ENCODE peak calls at places on chromosomes 13 and 19, in five cellular contexts. Y is nephron progenitor cell, C is aorta, V is RPMI8226, L is RWPE2. W is an unnamed sample.

GRCh38 chr13:95834134-95834765 is 157.3 kb downstream of the DNAJC3 start:
- DNase-seq in Y (peak; percentile 67), C (peak; percentile 81), V (peak; percentile 40), L (no peak), W (peak; percentile 88)

GRCh38 chr19:17475541-17476115 is 5.3 kb downstream of the SLC27A1 start:
- DNase-seq in Y (no peak), C (no peak), V (no peak), L (no peak), W (no peak)

GRCh38 chr19:8221161-8221560 is 12.0 kb downstream of the CERS4 start:
- DNase-seq in Y (no peak), C (no peak), V (no peak), L (no peak), W (no peak)

GRCh38 chr13:34360702-34361101 is 542.8 kb downstream of the RFC3 start:
- DNase-seq in Y (no peak), C (no peak), V (no peak), L (no peak), W (no peak)

GRCh38 chr13:76764429-76764828 is 121.8 kb downstream of the KCTD12 start:
- DNase-seq in Y (peak; percentile 2), C (peak; percentile 75), V (no peak), L (no peak), W (no peak)

GRCh38 chr13:30376426-30377311 is 45.6 kb upstream of the UBE2L5 start:
- DNase-seq in Y (no peak), C (no peak), V (peak; percentile 73), L (no peak), W (no peak)

GRCh38 chr13:49400755-49401659 is 42.9 kb downstream of the CAB39L start:
- DNase-seq in Y (no peak), C (no peak), V (no peak), L (no peak), W (no peak)

GRCh38 chr13:75704942-75705320 is 68.8 kb downstream of the LMO7 start:
- DNase-seq in Y (no peak), C (no peak), V (no peak), L (peak; percentile 65), W (peak; percentile 57)

GRCh38 chr13:27775943-27776342 is 16.3 kb upstream of the GSX1 start:
- DNase-seq in Y (peak; percentile 44), C (no peak), V (no peak), L (no peak), W (no peak)

GRCh38 chr13:108915095-108915633 is 285.8 kb downstream of the MYO16 start:
- DNase-seq in Y (no peak), C (no peak), V (no peak), L (no peak), W (peak; percentile 42)

GRCh38 chr19:5587071-5587455 is 19.3 kb upstream of the TINCR start:
- DNase-seq in Y (no peak), C (peak; percentile 72), V (no peak), L (no peak), W (no peak)

GRCh38 chr13:36432106-36432544 is at the start of gene CCNA1:
- DNase-seq in Y (peak; percentile 76), C (peak; percentile 81), V (no peak), L (peak; percentile 73), W (peak; percentile 76)

GRCh38 chr19:56141416-56141992 is 417 bp downstream of the ZNF444 start:
- DNase-seq in Y (no peak), C (no peak), V (peak; percentile 24), L (no peak), W (peak; percentile 44)

GRCh38 chr19:39568604-39569003 is 28.6 kb upstream of the EID2 start:
- DNase-seq in Y (no peak), C (no peak), V (no peak), L (no peak), W (no peak)

GRCh38 chr19:13033819-13034611 is 38.7 kb downstream of the NFIX start:
- DNase-seq in Y (peak; percentile 61), C (peak; percentile 89), V (peak; percentile 91), L (no peak), W (peak; percentile 68)

GRCh38 chr19:36032251-36033104 is at the start of gene CLIP3:
- DNase-seq in Y (peak; percentile 85), C (peak; percentile 93), V (no peak), L (no peak), W (peak; percentile 90)

GRCh38 chr19:31979362-31979761 is 366.0 kb upstream of the ZNF507 start:
- DNase-seq in Y (no peak), C (no peak), V (no peak), L (no peak), W (no peak)

GRCh38 chr19:38134538-38135149 is 89.4 kb downstream of the DPF1 start:
- DNase-seq in Y (peak; percentile 48), C (no peak), V (peak; percentile 51), L (no peak), W (peak; percentile 72)

GRCh38 chr13:112891477-112892401 is 77.3 kb upstream of the MCF2L start:
- DNase-seq in Y (no peak), C (no peak), V (peak; percentile 14), L (peak; percentile 63), W (no peak)

GRCh38 chr19:53865918-53866696 is 1.6 kb upstream of the MYADM start:
- DNase-seq in Y (peak; percentile 79), C (peak; percentile 94), V (peak; percentile 83), L (no peak), W (peak; percentile 17)

GRCh38 chr19:10694706-10695105 is 6.5 kb upstream of the QTRT1 start:
- DNase-seq in Y (no peak), C (no peak), V (no peak), L (no peak), W (peak; percentile 49)

GRCh38 chr19:55265173-55265572 is 6.4 kb upstream of the PPP6R1 start:
- DNase-seq in Y (no peak), C (no peak), V (no peak), L (no peak), W (no peak)

GRCh38 chr19:48568345-48568886 is 16.4 kb downstream of the SULT2B1 start:
- DNase-seq in Y (peak; percentile 39), C (peak; percentile 95), V (peak; percentile 46), L (peak; percentile 93), W (peak; percentile 65)

GRCh38 chr13:49302222-49302621 is 54.5 kb downstream of the CDADC1 start:
- DNase-seq in Y (no peak), C (no peak), V (no peak), L (no peak), W (no peak)

GRCh38 chr13:76939215-76939614 is 9.1 kb upstream of the ACOD1 start:
- DNase-seq in Y (no peak), C (no peak), V (no peak), L (no peak), W (no peak)

GRCh38 chr19:2084993-2085720 is 11.0 kb downstream of the MOB3A start:
- DNase-seq in Y (no peak), C (peak; percentile 85), V (peak; percentile 98), L (no peak), W (no peak)

GRCh38 chr13:33185853-33186252 is 99.7 kb downstream of the STARD13 start:
- DNase-seq in Y (no peak), C (no peak), V (no peak), L (no peak), W (no peak)

GRCh38 chr13:27289016-27289665 is 18.5 kb downstream of the RASL11A start:
- DNase-seq in Y (no peak), C (no peak), V (no peak), L (no peak), W (no peak)

GRCh38 chr19:52138614-52139290 is 986 bp downstream of the ZNF616 start:
- DNase-seq in Y (peak; percentile 46), C (peak; percentile 78), V (peak; percentile 61), L (no peak), W (peak; percentile 80)

GRCh38 chr13:30845297-30846214 is 60.5 kb upstream of the MEDAG start:
- DNase-seq in Y (no peak), C (no peak), V (no peak), L (no peak), W (no peak)

GRCh38 chr19:54002495-54003315 is 11.3 kb downstream of the CACNG6 start:
- DNase-seq in Y (no peak), C (no peak), V (no peak), L (no peak), W (no peak)

GRCh38 chr19:30856786-30857185 is 484.6 kb downstream of the ZNF536 start:
- DNase-seq in Y (no peak), C (no peak), V (no peak), L (no peak), W (no peak)

GRCh38 chr19:4684312-4685095 is 14.4 kb upstream of the MYDGF start:
- DNase-seq in Y (no peak), C (no peak), V (no peak), L (no peak), W (no peak)

GRCh38 chr13:40102854-40103253 is 447.4 kb downstream of the COG6 start:
- DNase-seq in Y (no peak), C (no peak), V (no peak), L (peak; percentile 76), W (no peak)

GRCh38 chr19:37867831-37868230 is 38.6 kb downstream of the WDR87 start:
- DNase-seq in Y (no peak), C (no peak), V (no peak), L (no peak), W (no peak)

GRCh38 chr19:16153582-16154336 is 10.3 kb downstream of the HSH2D start:
- DNase-seq in Y (peak; percentile 20), C (no peak), V (peak; percentile 59), L (no peak), W (peak; percentile 70)

GRCh38 chr13:106464076-106464475 is 71.4 kb downstream of the EFNB2 start:
- DNase-seq in Y (no peak), C (no peak), V (no peak), L (no peak), W (no peak)

GRCh38 chr13:32726374-32727037 is 140.3 kb downstream of the PDS5B start:
- DNase-seq in Y (no peak), C (no peak), V (no peak), L (no peak), W (no peak)

W was measured in NCI-H82.